ENCODE peak calls at places on chromosomes 4 and X, in five cellular contexts. One of them, this sample, is unnamed.

GRCh38 chr4:145735330-145735638 is 55.3 kb downstream of the C4orf51 start:
- DNase-seq in HuH-7.5: no peak
- DNase-seq in iris pigment epithelial cell: peak; percentile 97
- DNase-seq in GM13977: no peak
- DNase-seq in activated T-helper 1 cell treated with anti-CD3 and anti-CD28 coated beads, Interleukin-2, amount 50 U/mL, for 16 hours: no peak
- DNase-seq in this sample: no peak

GRCh38 chr4:53633608-53634007 is 42.3 kb upstream of the LNX1 start:
- DNase-seq in HuH-7.5: no peak
- DNase-seq in GM13977: no peak
- DNase-seq in activated T-helper 1 cell treated with anti-CD3 and anti-CD28 coated beads, Interleukin-2, amount 50 U/mL, for 16 hours: no peak
- DNase-seq in iris pigment epithelial cell: peak; percentile 54
- DNase-seq in this sample: no peak

GRCh38 chr4:89509708-89510269 is 202.2 kb upstream of the GPRIN3 start:
- DNase-seq in activated T-helper 1 cell treated with anti-CD3 and anti-CD28 coated beads, Interleukin-2, amount 50 U/mL, for 16 hours: no peak
- DNase-seq in HuH-7.5: no peak
- DNase-seq in GM13977: peak; percentile 34
- DNase-seq in iris pigment epithelial cell: peak; percentile 93
- DNase-seq in this sample: no peak

GRCh38 chr4:1178300-1179088 is 6.1 kb upstream of the SPON2 start:
- DNase-seq in GM13977: no peak
- DNase-seq in iris pigment epithelial cell: no peak
- DNase-seq in activated T-helper 1 cell treated with anti-CD3 and anti-CD28 coated beads, Interleukin-2, amount 50 U/mL, for 16 hours: no peak
- DNase-seq in HuH-7.5: no peak
- DNase-seq in this sample: no peak

GRCh38 chr4:53557601-53558000 is 33.7 kb downstream of the LNX1 start:
- DNase-seq in HuH-7.5: no peak
- DNase-seq in activated T-helper 1 cell treated with anti-CD3 and anti-CD28 coated beads, Interleukin-2, amount 50 U/mL, for 16 hours: no peak
- DNase-seq in iris pigment epithelial cell: no peak
- DNase-seq in GM13977: no peak
- DNase-seq in this sample: no peak

GRCh38 chrX:105872921-105873320 is 50.6 kb downstream of the NRK start:
- DNase-seq in iris pigment epithelial cell: peak; percentile 17
- DNase-seq in HuH-7.5: no peak
- DNase-seq in GM13977: no peak
- DNase-seq in activated T-helper 1 cell treated with anti-CD3 and anti-CD28 coated beads, Interleukin-2, amount 50 U/mL, for 16 hours: no peak
- DNase-seq in this sample: no peak

GRCh38 chr4:22607382-22607781 is 85.4 kb upstream of the GBA3 start:
- DNase-seq in iris pigment epithelial cell: peak; percentile 28
- DNase-seq in GM13977: no peak
- DNase-seq in HuH-7.5: peak; percentile 55
- DNase-seq in activated T-helper 1 cell treated with anti-CD3 and anti-CD28 coated beads, Interleukin-2, amount 50 U/mL, for 16 hours: no peak
- DNase-seq in this sample: no peak

GRCh38 chr4:19727141-19727540 is 524.6 kb upstream of the SLIT2 start:
- DNase-seq in GM13977: no peak
- DNase-seq in activated T-helper 1 cell treated with anti-CD3 and anti-CD28 coated beads, Interleukin-2, amount 50 U/mL, for 16 hours: no peak
- DNase-seq in HuH-7.5: no peak
- DNase-seq in iris pigment epithelial cell: no peak
- DNase-seq in this sample: no peak

GRCh38 chr4:94957030-94957429 is 199.3 kb downstream of the BMPR1B start:
- DNase-seq in GM13977: no peak
- DNase-seq in activated T-helper 1 cell treated with anti-CD3 and anti-CD28 coated beads, Interleukin-2, amount 50 U/mL, for 16 hours: no peak
- DNase-seq in HuH-7.5: no peak
- DNase-seq in iris pigment epithelial cell: no peak
- DNase-seq in this sample: no peak

GRCh38 chr4:112944006-112944405 is 105.4 kb upstream of the ANK2 start:
- DNase-seq in GM13977: no peak
- DNase-seq in HuH-7.5: no peak
- DNase-seq in iris pigment epithelial cell: no peak
- DNase-seq in activated T-helper 1 cell treated with anti-CD3 and anti-CD28 coated beads, Interleukin-2, amount 50 U/mL, for 16 hours: no peak
- DNase-seq in this sample: no peak

GRCh38 chr4:143367863-143368262 is 31.2 kb downstream of the GAB1 start:
- DNase-seq in GM13977: no peak
- DNase-seq in HuH-7.5: no peak
- DNase-seq in activated T-helper 1 cell treated with anti-CD3 and anti-CD28 coated beads, Interleukin-2, amount 50 U/mL, for 16 hours: no peak
- DNase-seq in iris pigment epithelial cell: no peak
- DNase-seq in this sample: no peak

GRCh38 chr4:36609631-36610030 is 328.2 kb downstream of the DTHD1 start:
- DNase-seq in HuH-7.5: no peak
- DNase-seq in iris pigment epithelial cell: no peak
- DNase-seq in GM13977: no peak
- DNase-seq in activated T-helper 1 cell treated with anti-CD3 and anti-CD28 coated beads, Interleukin-2, amount 50 U/mL, for 16 hours: no peak
- DNase-seq in this sample: no peak

GRCh38 chrX:115912372-115912897 is 258.1 kb upstream of the AGTR2 start:
- DNase-seq in GM13977: no peak
- DNase-seq in iris pigment epithelial cell: peak; percentile 22
- DNase-seq in HuH-7.5: no peak
- DNase-seq in activated T-helper 1 cell treated with anti-CD3 and anti-CD28 coated beads, Interleukin-2, amount 50 U/mL, for 16 hours: no peak
- DNase-seq in this sample: no peak

GRCh38 chrX:72060196-72060974 is 71.3 kb downstream of the RTL5 start:
- DNase-seq in HuH-7.5: no peak
- DNase-seq in activated T-helper 1 cell treated with anti-CD3 and anti-CD28 coated beads, Interleukin-2, amount 50 U/mL, for 16 hours: no peak
- DNase-seq in iris pigment epithelial cell: no peak
- DNase-seq in GM13977: no peak
- DNase-seq in this sample: no peak

GRCh38 chr4:13933163-13933562 is 305.6 kb upstream of the BOD1L1 start:
- DNase-seq in HuH-7.5: no peak
- DNase-seq in iris pigment epithelial cell: peak; percentile 67
- DNase-seq in activated T-helper 1 cell treated with anti-CD3 and anti-CD28 coated beads, Interleukin-2, amount 50 U/mL, for 16 hours: no peak
- DNase-seq in GM13977: no peak
- DNase-seq in this sample: no peak

GRCh38 chrX:24019448-24019847 is 7.5 kb downstream of the KLHL15 start:
- DNase-seq in HuH-7.5: no peak
- DNase-seq in iris pigment epithelial cell: no peak
- DNase-seq in activated T-helper 1 cell treated with anti-CD3 and anti-CD28 coated beads, Interleukin-2, amount 50 U/mL, for 16 hours: no peak
- DNase-seq in GM13977: no peak
- DNase-seq in this sample: no peak

GRCh38 chr4:120692964-120693363 is 229.6 kb downstream of the PRDM5 start:
- DNase-seq in HuH-7.5: no peak
- DNase-seq in activated T-helper 1 cell treated with anti-CD3 and anti-CD28 coated beads, Interleukin-2, amount 50 U/mL, for 16 hours: no peak
- DNase-seq in GM13977: no peak
- DNase-seq in iris pigment epithelial cell: peak; percentile 96
- DNase-seq in this sample: no peak

GRCh38 chr4:79598801-79599200 is 190.8 kb upstream of the GK2 start:
- DNase-seq in GM13977: no peak
- DNase-seq in iris pigment epithelial cell: no peak
- DNase-seq in activated T-helper 1 cell treated with anti-CD3 and anti-CD28 coated beads, Interleukin-2, amount 50 U/mL, for 16 hours: no peak
- DNase-seq in HuH-7.5: no peak
- DNase-seq in this sample: no peak

GRCh38 chr4:147736458-147736857 is 4.6 kb downstream of the ARHGAP10 start:
- DNase-seq in HuH-7.5: no peak
- DNase-seq in iris pigment epithelial cell: peak; percentile 93
- DNase-seq in activated T-helper 1 cell treated with anti-CD3 and anti-CD28 coated beads, Interleukin-2, amount 50 U/mL, for 16 hours: no peak
- DNase-seq in GM13977: no peak
- DNase-seq in this sample: no peak

This sample was measured in cerebellar nuclear complex.